ENCODE peak calls at places on chromosomes 16 and 17, in seven cellular contexts. B, Q, F, A, N, C and L are unnamed samples.
A peak's percentile ranks its signal among the peaks of the same experiment; 100 is the strongest.

GRCh38 chr17:7634384-7634783 is 4.4 kb downstream of the SHBG start:
- DNase-seq in B (no peak), Q (peak; percentile 41), F (peak; percentile 51), A (peak; percentile 77), N (peak; percentile 52), C (peak; percentile 54), L (no peak)

GRCh38 chr17:72358465-72358864 is 237.6 kb downstream of the SOX9 start:
- DNase-seq in B (no peak), Q (peak; percentile 86), F (no peak), A (no peak), N (no peak), C (peak; percentile 84), L (no peak)

GRCh38 chr17:41655611-41656111 is 31.3 kb upstream of the KRT17 start:
- DNase-seq in B (no peak), Q (no peak), F (no peak), A (peak; percentile 71), N (peak; percentile 93), C (no peak), L (no peak)

GRCh38 chr17:65559802-65560627 is 1.4 kb downstream of the AXIN2 start:
- DNase-seq in B (peak; percentile 11), Q (no peak), F (peak; percentile 36), A (peak; percentile 75), N (peak; percentile 52), C (peak; percentile 40), L (no peak)

GRCh38 chr16:30028438-30029093 is 2.5 kb downstream of the TLCD3B start:
- DNase-seq in B (peak; percentile 30), Q (no peak), F (no peak), A (peak; percentile 89), N (no peak), C (peak; percentile 33), L (no peak)

GRCh38 chr17:48236681-48237134 is 129.1 kb downstream of the SNX11 start:
- DNase-seq in B (no peak), Q (peak; percentile 69), F (peak; percentile 91), A (no peak), N (no peak), C (peak; percentile 74), L (no peak)

GRCh38 chr16:85659805-85660511 is 28.8 kb downstream of the GINS2 start:
- DNase-seq in B (peak; percentile 13), Q (peak; percentile 41), F (peak; percentile 70), A (peak; percentile 81), N (peak; percentile 67), C (peak; percentile 62), L (no peak)

GRCh38 chr17:66507103-66507923 is 204.9 kb downstream of the PRKCA start:
- DNase-seq in B (no peak), Q (peak; percentile 75), F (peak; percentile 69), A (no peak), N (peak; percentile 57), C (peak; percentile 91), L (no peak)

GRCh38 chr16:3656491-3657468 is 2.3 kb downstream of the DNASE1 start:
- DNase-seq in B (no peak), Q (no peak), F (no peak), A (no peak), N (no peak), C (peak; percentile 12), L (no peak)

GRCh38 chr17:9529033-9529748 is 46.4 kb downstream of the STX8 start:
- DNase-seq in B (no peak), Q (peak; percentile 56), F (peak; percentile 24), A (peak; percentile 33), N (no peak), C (peak; percentile 63), L (peak; percentile 10)

GRCh38 chr17:19672009-19672837 is 23.7 kb downstream of the ALDH3A2 start:
- DNase-seq in B (no peak), Q (peak; percentile 8), F (peak; percentile 11), A (no peak), N (peak; percentile 62), C (peak; percentile 66), L (no peak)

GRCh38 chr17:33316733-33317132 is 23.6 kb upstream of the ASIC2 start:
- DNase-seq in B (no peak), Q (no peak), F (no peak), A (no peak), N (no peak), C (no peak), L (no peak)

GRCh38 chr16:77945126-77945525 is 77.2 kb upstream of the CLEC3A start:
- DNase-seq in B (no peak), Q (peak; percentile 63), F (no peak), A (no peak), N (no peak), C (peak; percentile 51), L (no peak)

DNA sequence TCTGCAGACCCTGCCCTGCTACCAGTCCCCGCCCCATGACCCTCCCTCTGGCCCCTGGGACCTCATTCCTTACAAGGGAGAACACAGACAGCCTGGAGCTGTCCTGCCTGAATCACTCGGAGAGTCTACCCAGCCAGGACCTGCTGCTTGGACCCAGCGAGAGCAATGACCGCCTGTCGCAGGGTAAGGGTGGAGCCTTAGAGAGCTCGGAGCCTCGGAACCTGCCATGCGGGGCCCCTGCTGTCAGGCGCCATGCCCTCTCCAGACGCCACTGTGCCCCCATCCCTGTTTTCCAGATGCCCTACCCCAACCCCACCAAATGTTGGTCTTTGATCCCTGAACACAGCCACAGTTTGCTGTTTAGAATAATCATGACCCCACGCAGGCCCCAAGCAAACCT is 5.6 kb downstream of the SH2B1 start:
- DNase-seq in B (no peak), Q (no peak), F (no peak), A (no peak), N (no peak), C (no peak), L (no peak)
- H3K36me3 ChIP-seq in B (no peaks in the 10 kb centered on the region), Q (peaks cover 56% of the 10 kb centered on the region), F (peaks cover 10% of the 10 kb centered on the region), A (no peaks in the 10 kb centered on the region), N (peaks cover 11% of the 10 kb centered on the region), C (peaks cover 13% of the 10 kb centered on the region), L (peaks cover 33% of the 10 kb centered on the region)

DNA sequence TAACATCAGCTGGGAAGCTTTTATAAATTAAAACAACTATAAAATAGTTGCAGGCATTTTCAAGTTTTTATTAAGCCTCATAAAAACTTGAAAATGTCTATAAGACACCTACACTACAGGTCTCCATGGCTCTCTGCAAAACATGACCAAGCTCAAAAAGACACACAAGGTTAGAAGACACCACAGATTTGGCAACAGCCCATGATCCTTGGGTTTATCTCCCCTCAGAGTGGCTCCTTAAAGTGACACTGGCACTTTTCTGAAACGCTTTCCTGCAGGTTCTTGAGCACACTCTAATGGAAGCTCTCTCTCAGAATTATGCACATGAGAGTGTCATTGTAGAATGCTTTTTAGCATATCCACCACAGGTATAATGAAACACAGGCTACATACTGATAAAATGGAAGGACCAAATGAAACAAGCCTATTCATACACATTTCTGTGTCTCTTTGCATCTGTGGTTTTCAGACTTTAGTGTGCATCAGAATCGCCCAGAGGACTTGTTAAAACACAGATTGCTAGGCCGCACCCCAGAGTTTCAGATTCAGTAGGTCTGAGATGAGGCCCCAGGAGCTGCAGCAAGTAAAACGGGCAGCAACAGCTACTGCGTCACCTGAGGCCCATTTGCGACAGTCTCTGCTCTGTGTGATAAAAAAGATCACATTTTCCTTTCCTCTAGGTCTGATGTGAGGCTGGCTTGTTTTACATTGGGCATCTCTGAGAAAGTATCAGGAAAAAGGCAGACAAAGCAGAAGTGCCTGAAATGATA is 75.0 kb upstream of the WSB1 start:
- DNase-seq in B (peak; percentile 88), Q (no peak), F (no peak), A (no peak), N (no peak), C (no peak), L (no peak)
- H3K9ac ChIP-seq in B (peak overlapping the region; percentile 66), Q (no peak overlapping the region), F (no peak overlapping the region), A (no peak overlapping the region), N (no peak overlapping the region), C (no peak overlapping the region), L (no peak overlapping the region)

GRCh38 chr16:67773569-67774456 is 32.5 kb downstream of the RANBP10 start:
- DNase-seq in B (no peak), Q (peak; percentile 23), F (peak; percentile 82), A (no peak), N (no peak), C (no peak), L (no peak)

GRCh38 chr16:67773099-67773498 is 33.3 kb downstream of the RANBP10 start:
- DNase-seq in B (no peak), Q (no peak), F (peak; percentile 86), A (no peak), N (no peak), C (no peak), L (no peak)

GRCh38 chr16:67774457-67774853 is 31.9 kb downstream of the RANBP10 start:
- DNase-seq in B (no peak), Q (no peak), F (no peak), A (no peak), N (no peak), C (no peak), L (no peak)

GRCh38 chr16:67779256-67780014 is 26.9 kb downstream of the RANBP10 start:
- DNase-seq in B (peak; percentile 32), Q (no peak), F (no peak), A (no peak), N (no peak), C (no peak), L (no peak)

GRCh38 chr16:67775273-67775672 is 31.1 kb downstream of the RANBP10 start:
- DNase-seq in B (no peak), Q (no peak), F (no peak), A (no peak), N (no peak), C (no peak), L (no peak)
- H3K36me3 ChIP-seq in B (no peaks in the 10 kb centered on the region), Q (peaks cover 5% of the 10 kb centered on the region), F (no peaks in the 10 kb centered on the region), A (no peaks in the 10 kb centered on the region), N (no peaks in the 10 kb centered on the region), C (no peaks in the 10 kb centered on the region), L (no peaks in the 10 kb centered on the region)

DNA sequence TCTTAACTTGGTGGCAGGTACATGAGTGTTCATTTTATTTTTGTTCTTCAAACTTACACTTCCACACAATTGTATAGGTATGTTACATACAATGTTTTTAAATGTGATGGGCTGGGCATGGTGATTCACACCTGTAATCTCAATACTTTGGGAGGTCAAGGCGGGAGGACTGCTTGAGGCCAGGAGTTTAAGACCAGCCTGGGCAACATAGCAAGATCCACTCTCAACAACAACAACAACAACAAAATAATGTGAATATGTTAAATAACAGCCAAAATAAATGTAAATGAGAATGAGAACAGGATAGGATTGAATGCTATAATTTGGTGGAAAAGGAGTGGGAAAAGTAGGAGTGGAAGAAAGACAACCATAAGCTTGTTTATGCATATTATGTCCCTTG is 2.6 kb downstream of the NSMCE1 start:
- DNase-seq in B (no peak), Q (no peak), F (no peak), A (no peak), N (no peak), C (no peak), L (no peak)
- H3K9ac ChIP-seq in B (no peak overlapping the region), Q (no peak overlapping the region), F (no peak overlapping the region), A (no peak overlapping the region), N (no peak overlapping the region), C (no peak overlapping the region), L (no peak overlapping the region)

GRCh38 chr17:59400858-59401257 is 69.4 kb downstream of the YPEL2 start:
- DNase-seq in B (no peak), Q (no peak), F (no peak), A (no peak), N (no peak), C (peak; percentile 37), L (no peak)
- H3K36me3 ChIP-seq in B (no peaks in the 10 kb centered on the region), Q (peaks cover 5% of the 10 kb centered on the region), F (peaks cover 7% of the 10 kb centered on the region), A (no peaks in the 10 kb centered on the region), N (no peaks in the 10 kb centered on the region), C (peaks cover 3% of the 10 kb centered on the region), L (no peaks in the 10 kb centered on the region)